ENCODE peak calls at places on chromosomes 6 and 20, in ten cellular contexts. T is CD8-positive, alpha-beta T cell; Q is cardiac fibroblast; X is vagina; K is A549; F is IMR-90; R is left ventricle myocardium inferior; G is lower lobe of right lung; S is BE2C; D is fibroblast of the aortic adventitia. L is an unnamed sample.

GRCh38 chr6:158808918-158809678 is 10.1 kb downstream of the EZR start:
- DNase-seq in G (no peak), R (no peak), Q (no peak), D (peak), K (no peak), X (no peak), T (no peak), S (no peak), F (no peak), L (peak)

GRCh38 chr20:676315-676937 is 824 bp upstream of the SCRT2 start:
- DNase-seq in G (no peak), X (no peak), R (no peak), F (no peak), K (no peak), Q (no peak), T (no peak), D (no peak), S (no peak), L (no peak)

GRCh38 chr6:169247991-169248390 is 5.7 kb downstream of the THBS2 start:
- DNase-seq in T (no peak), F (no peak), K (no peak), X (no peak), D (peak), Q (no peak), G (no peak), S (no peak), R (no peak), L (no peak)

GRCh38 chr6:43575105-43575771 is 600 bp downstream of the XPO5 start:
- DNase-seq in T (no peak), S (peak), K (no peak), G (peak), X (peak), Q (no peak), R (peak), F (peak), D (no peak), L (peak)

GRCh38 chr6:54846857-54847721 is 518 bp downstream of the FAM83B start:
- DNase-seq in X (no peak), F (no peak), T (no peak), R (no peak), Q (no peak), K (no peak), S (no peak), D (no peak), G (no peak), L (peak)

GRCh38 chr20:2330090-2330695 is 34.4 kb downstream of the TGM3 start:
- DNase-seq in K (no peak), D (no peak), S (no peak), X (no peak), Q (no peak), R (no peak), G (no peak), T (no peak), F (no peak), L (no peak)

GRCh38 chr6:167742719-167743303 is 83.9 kb upstream of the AFDN start:
- DNase-seq in S (no peak), R (no peak), D (no peak), G (no peak), T (no peak), Q (peak), X (no peak), F (no peak), K (peak), L (no peak)

GRCh38 chr20:2162125-2162822 is 60.6 kb downstream of the STK35 start:
- DNase-seq in S (no peak), D (peak), X (no peak), T (no peak), R (no peak), G (no peak), Q (peak), K (no peak), F (peak), L (no peak)

GRCh38 chr6:149060300-149060984 is 257.1 kb upstream of the TAB2 start:
- DNase-seq in K (no peak), G (peak), F (peak), Q (peak), X (no peak), T (peak), S (peak), R (peak), D (no peak), L (no peak)

GRCh38 chr6:44559486-44560270 is 172.2 kb downstream of the CDC5L start:
- DNase-seq in X (no peak), G (no peak), K (no peak), F (no peak), R (no peak), D (no peak), T (no peak), S (no peak), Q (no peak), L (no peak)

GRCh38 chr6:108942556-108943492 is 94.6 kb downstream of the ARMC2 start:
- DNase-seq in T (peak), D (no peak), X (no peak), R (no peak), Q (no peak), S (peak), K (no peak), G (no peak), F (no peak), L (no peak)

GRCh38 chr20:9482180-9482579 is 32.2 kb upstream of the LAMP5 start:
- DNase-seq in X (no peak), D (no peak), Q (no peak), K (no peak), T (no peak), G (no peak), F (no peak), R (no peak), S (no peak), L (no peak)

GRCh38 chr6:142152731-142153130 is 5.7 kb downstream of the VTA1 start:
- DNase-seq in D (peak), R (no peak), G (no peak), S (no peak), X (no peak), T (no peak), F (peak), K (no peak), Q (peak), L (peak)

GRCh38 chr6:81697564-81697963 is 54.9 kb downstream of the TENT5A start:
- DNase-seq in K (no peak), D (peak), S (no peak), G (no peak), R (no peak), T (no peak), X (no peak), F (peak), Q (peak), L (no peak)

GRCh38 chr6:143542915-143543314 is 31.4 kb upstream of the FUCA2 start:
- DNase-seq in T (no peak), R (no peak), S (no peak), X (no peak), F (peak), Q (peak), G (no peak), D (no peak), K (no peak), L (peak)

GRCh38 chr20:14966203-14966602 is 628.8 kb upstream of the FLRT3 start:
- DNase-seq in F (no peak), D (no peak), K (no peak), R (no peak), X (no peak), T (no peak), S (no peak), Q (no peak), G (no peak), L (no peak)

GRCh38 chr20:58907481-58908137 is 55.1 kb downstream of the GNAS start:
- DNase-seq in S (peak), K (peak), X (no peak), T (peak), D (peak), G (peak), F (peak), R (peak), Q (peak), L (peak)

GRCh38 chr20:36181934-36182603 is 27.5 kb downstream of the EPB41L1 start:
- DNase-seq in X (no peak), F (peak), R (no peak), S (no peak), G (no peak), K (no peak), Q (peak), T (no peak), D (peak), L (no peak)

GRCh38 chr6:118912646-118913045 is 18.7 kb downstream of the ASF1A start:
- DNase-seq in X (no peak), F (no peak), D (no peak), Q (no peak), R (no peak), K (no peak), S (no peak), T (no peak), G (no peak), L (no peak)

GRCh38 chr6:143872211-143872610 is 7.9 kb downstream of the ZC2HC1B start:
- DNase-seq in T (no peak), G (no peak), F (peak), Q (peak), X (no peak), R (no peak), D (peak), S (no peak), K (no peak), L (no peak)

GRCh38 chr20:47440857-47441773 is 60.6 kb upstream of the NCOA3 start:
- DNase-seq in X (no peak), S (no peak), D (peak), T (no peak), G (no peak), Q (no peak), K (peak), F (peak), R (no peak), L (peak)

GRCh38 chr20:60232380-60232779 is 274.2 kb downstream of the CDH26 start:
- DNase-seq in Q (no peak), S (no peak), G (no peak), F (no peak), X (no peak), T (no peak), R (no peak), K (no peak), D (no peak), L (no peak)

GRCh38 chr20:37516697-37517370 is 4.2 kb upstream of the NNAT start:
- DNase-seq in F (peak), D (no peak), Q (no peak), S (no peak), G (no peak), K (no peak), X (no peak), R (no peak), T (no peak), L (no peak)

GRCh38 chr20:57748601-57749130 is 38.9 kb upstream of the PMEPA1 start:
- DNase-seq in R (peak), X (no peak), D (peak), K (peak), S (peak), Q (peak), G (peak), T (peak), F (peak), L (peak)

GRCh38 chr20:61816606-61817005 is 249.1 kb downstream of the TAF4 start:
- DNase-seq in S (no peak), D (no peak), K (no peak), R (no peak), X (no peak), G (no peak), Q (no peak), F (no peak), T (no peak), L (no peak)

GRCh38 chr6:96775727-96776400 is 61.4 kb downstream of the GPR63 start:
- DNase-seq in Q (no peak), G (no peak), X (no peak), T (no peak), S (no peak), R (no peak), K (no peak), D (no peak), F (no peak), L (no peak)

GRCh38 chr6:157673596-157673995 is 149.4 kb upstream of the SNX9 start:
- DNase-seq in R (no peak), Q (no peak), T (no peak), D (no peak), X (no peak), S (no peak), G (no peak), F (no peak), K (no peak), L (no peak)

GRCh38 chr6:157684620-157685299 is 138.3 kb upstream of the SNX9 start:
- DNase-seq in G (no peak), F (no peak), T (no peak), R (no peak), X (no peak), D (no peak), K (no peak), S (no peak), Q (no peak), L (no peak)

GRCh38 chr20:19661717-19662637 is 96.1 kb upstream of the RIN2 start:
- DNase-seq in Q (peak), K (peak), G (peak), F (peak), D (peak), R (peak), X (no peak), S (peak), T (peak), L (peak)

GRCh38 chr20:9920908-9921307 is 82.0 kb upstream of the PAK5 start:
- DNase-seq in R (no peak), F (no peak), T (no peak), X (no peak), D (no peak), S (no peak), K (no peak), Q (no peak), G (no peak), L (no peak)

GRCh38 chr6:17297261-17298080 is 16.3 kb downstream of the RBM24 start:
- DNase-seq in D (peak), F (peak), G (no peak), X (no peak), R (no peak), Q (no peak), T (no peak), S (no peak), K (no peak), L (no peak)

GRCh38 chr6:73704260-73704659 is 8.3 kb downstream of the CD109 start:
- DNase-seq in T (no peak), F (peak), X (no peak), S (no peak), Q (peak), R (no peak), K (peak), D (peak), G (no peak), L (peak)

GRCh38 chr20:45779011-45779915 is 12.4 kb downstream of the WFDC3 start:
- DNase-seq in G (peak), Q (peak), K (peak), R (peak), S (no peak), F (peak), X (peak), D (peak), T (no peak), L (peak)

GRCh38 chr6:147301070-147301469 is 96.9 kb downstream of the STXBP5 start:
- DNase-seq in S (no peak), T (no peak), X (no peak), D (no peak), G (no peak), Q (no peak), F (no peak), R (no peak), K (no peak), L (no peak)

GRCh38 chr6:147299035-147299434 is 94.8 kb downstream of the STXBP5 start:
- DNase-seq in X (no peak), R (no peak), Q (no peak), G (no peak), F (no peak), T (no peak), K (no peak), S (no peak), D (no peak), L (no peak)

GRCh38 chr6:147298461-147298860 is 94.2 kb downstream of the STXBP5 start:
- DNase-seq in R (no peak), X (no peak), S (no peak), K (peak), G (no peak), F (no peak), T (no peak), D (no peak), Q (peak), L (no peak)

DNA sequence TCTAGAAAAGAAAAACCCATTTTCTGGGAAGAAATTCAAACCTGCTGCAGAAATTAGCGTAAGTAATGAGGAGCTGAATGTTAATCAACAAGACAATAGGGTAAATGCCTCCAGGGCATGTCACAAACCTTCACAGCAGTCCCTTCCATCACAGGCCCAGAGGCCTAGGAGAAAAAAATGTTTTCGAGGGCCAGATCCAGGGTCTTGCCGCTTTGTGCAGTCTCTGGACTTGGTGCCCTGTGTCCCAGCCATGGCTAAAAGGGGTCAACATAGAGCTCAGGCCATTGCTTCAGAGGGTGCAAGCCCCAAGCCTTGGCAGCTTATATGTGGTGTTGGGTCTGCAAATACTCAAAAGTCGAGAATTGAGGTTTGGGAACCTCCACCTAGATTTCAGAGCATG is 99.8 kb downstream of the STXBP5 start:
- DNase-seq in D (no peak), T (no peak), K (no peak), R (no peak), F (no peak), Q (no peak), X (no peak), S (no peak), G (no peak), L (no peak)
- H3K4me3 ChIP-seq in D (no peak), T (no peak), K (no peak), R (no peak), F (no peak), Q (no peak), X (no peak), S (no peak), G (no peak), L (no peak)

GRCh38 chr6:30361661-30362060 is 16.7 kb downstream of the RPP21 start:
- DNase-seq in F (no peak), R (no peak), D (peak), T (no peak), X (no peak), K (no peak), G (no peak), Q (no peak), S (no peak), L (peak)

GRCh38 chr6:30363459-30363858 is 18.5 kb downstream of the RPP21 start:
- DNase-seq in S (no peak), T (no peak), Q (no peak), K (no peak), D (no peak), F (no peak), X (no peak), G (no peak), R (no peak), L (no peak)

GRCh38 chr6:30359276-30359675 is 14.3 kb downstream of the RPP21 start:
- DNase-seq in S (no peak), D (no peak), Q (no peak), X (no peak), R (no peak), T (no peak), F (no peak), G (no peak), K (no peak), L (no peak)

GRCh38 chr6:30360139-30360538 is 15.2 kb downstream of the RPP21 start:
- DNase-seq in D (no peak), X (no peak), R (no peak), T (no peak), Q (no peak), G (no peak), K (no peak), F (no peak), S (no peak), L (no peak)

GRCh38 chr6:30364591-30364990 is 19.6 kb downstream of the RPP21 start:
- DNase-seq in G (no peak), X (no peak), T (no peak), F (no peak), Q (no peak), K (peak), S (no peak), R (no peak), D (no peak), L (no peak)
- TF ChIP-seq CTCF in G (no peak), X (no peak), T (no peak), F (no peak), Q (no peak), K (no peak), S (peak), R (no peak), D (no peak), L (peak)

GRCh38 chr6:152462716-152463115 is 174.4 kb downstream of the SYNE1 start:
- DNase-seq in Q (no peak), D (no peak), K (no peak), T (no peak), S (no peak), G (no peak), R (no peak), F (peak), X (no peak), L (no peak)
- H3K4me3 ChIP-seq in Q (no peak), D (no peak), K (no peak), T (no peak), S (no peak), G (peak), R (peak), F (peak), X (no peak), L (no peak)

GRCh38 chr6:15274696-15275387 is 29.0 kb downstream of the JARID2 start:
- DNase-seq in G (no peak), R (no peak), X (no peak), K (no peak), F (peak), D (peak), Q (peak), T (no peak), S (no peak), L (no peak)
- TF ChIP-seq CTCF in G (no peak), R (peak), X (no peak), K (no peak), F (peak), D (peak), Q (peak), T (no peak), S (no peak), L (no peak)

DNA sequence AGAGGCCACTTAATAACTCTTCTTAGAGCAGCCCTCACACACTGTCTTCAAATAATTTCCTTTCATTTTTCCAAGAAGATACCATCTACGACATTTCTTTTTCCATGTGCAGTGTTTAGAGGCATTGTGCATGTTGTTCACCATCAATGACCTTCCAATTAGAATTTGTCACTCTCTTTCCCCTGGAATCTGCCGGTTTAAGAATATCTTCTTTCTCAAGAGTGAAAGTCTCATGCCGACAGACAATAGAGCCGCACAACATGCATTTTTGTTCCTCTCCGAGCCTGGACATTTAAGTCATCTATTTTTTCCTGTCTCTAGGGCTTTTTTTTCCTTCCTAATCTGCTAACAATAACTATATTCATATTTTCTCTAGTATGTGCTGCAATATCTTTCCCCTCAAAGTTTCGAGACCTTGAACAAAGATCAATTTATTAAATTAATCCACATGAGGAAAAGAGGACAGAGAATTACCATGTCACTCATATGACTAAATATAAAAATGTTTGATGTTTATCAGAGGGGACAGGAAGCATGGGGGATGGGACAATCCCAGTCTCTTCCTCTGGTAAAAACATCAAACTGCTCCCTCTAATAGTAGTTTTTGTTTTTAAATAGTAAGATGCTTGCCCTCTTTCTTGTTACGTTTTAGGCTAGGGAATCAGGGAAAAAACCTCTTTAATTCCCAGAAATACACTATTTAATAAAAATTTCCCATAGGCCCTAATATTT is 893.4 kb downstream of the C6orf118 start:
- DNase-seq in R (no peak), G (no peak), X (no peak), S (no peak), K (no peak), Q (peak), T (no peak), D (no peak), F (no peak), L (no peak)
- H3K4me3 ChIP-seq in R (peak), G (no peak), X (no peak), S (peak), K (no peak), Q (no peak), T (no peak), D (no peak), F (no peak), L (no peak)